ENCODE peak calls at places on chromosomes 5 and 9, in seven cellular contexts. H is IMR-90, T is stomach, S is A549, D is Peyer's patch, X is tibial nerve, W is transverse colon. R is an unnamed sample. For H3K4me1, the result is how much of the 10 kb centered on the place peaks cover.

GRCh38 chr9:123834218-123834906 is 95.6 kb downstream of the DENND1A start:
- DNase-seq in D (no peak), X (no peak), H (peak), S (no peak), W (no peak), T (no peak), R (no peak)

GRCh38 chr5:59745422-59745863 is 148.1 kb downstream of the PDE4D start:
- DNase-seq in H (peak), D (no peak), X (no peak), S (peak), T (peak), W (peak), R (peak)

GRCh38 chr5:54616031-54616430 is 98.5 kb downstream of the SNX18 start:
- DNase-seq in X (no peak), T (peak), S (no peak), D (no peak), H (peak), W (peak), R (peak)

GRCh38 chr9:110170728-110171257 is 37.2 kb downstream of the C9orf152 start:
- DNase-seq in W (no peak), S (no peak), H (no peak), T (no peak), D (no peak), X (no peak), R (no peak)

GRCh38 chr9:4305065-4305481 is 5.2 kb upstream of the GLIS3 start:
- DNase-seq in X (no peak), T (no peak), D (no peak), S (no peak), W (no peak), H (no peak), R (no peak)

GRCh38 chr9:18849910-18850677 is 182.9 kb downstream of the SAXO1 start:
- DNase-seq in T (no peak), S (no peak), H (no peak), W (no peak), X (no peak), D (no peak), R (no peak)

GRCh38 chr5:52952483-52952882 is 36.7 kb upstream of the ITGA2 start:
- DNase-seq in S (no peak), D (no peak), T (no peak), W (no peak), X (no peak), H (no peak), R (no peak)

GRCh38 chr5:35026941-35027340 is 20.8 kb downstream of the AGXT2 start:
- DNase-seq in X (no peak), S (no peak), W (no peak), T (no peak), H (no peak), D (no peak), R (no peak)

GRCh38 chr5:77367733-77368132 is 124.4 kb downstream of the WDR41 start:
- DNase-seq in W (no peak), H (peak), S (peak), X (no peak), T (no peak), D (no peak), R (no peak)

GRCh38 chr5:156396063-156396829 is 69.3 kb downstream of the SGCD start:
- DNase-seq in H (peak), S (no peak), T (no peak), D (no peak), W (no peak), X (no peak), R (no peak)

GRCh38 chr5:143685416-143685815 is 126.5 kb upstream of the HMHB1 start:
- DNase-seq in D (no peak), H (peak), X (no peak), W (no peak), T (no peak), S (peak), R (no peak)

GRCh38 chr5:135830384-135831275 is 3.8 kb upstream of the SLC25A48 start:
- DNase-seq in D (peak), S (no peak), H (no peak), X (no peak), T (no peak), W (no peak), R (no peak)

GRCh38 chr5:68192679-68193060 is 22.9 kb upstream of the PIK3R1 start:
- DNase-seq in D (no peak), X (no peak), W (no peak), T (no peak), S (no peak), H (no peak), R (no peak)

GRCh38 chr5:82512025-82512424 is 233.9 kb upstream of the RPS23 start:
- DNase-seq in S (no peak), X (no peak), W (no peak), D (no peak), T (no peak), H (no peak), R (no peak)

GRCh38 chr9:129052592-129052991 is 16.2 kb downstream of the MIGA2 start:
- DNase-seq in T (peak), X (no peak), H (no peak), S (peak), W (peak), D (peak), R (peak)

GRCh38 chr9:32339424-32339823 is 45.0 kb upstream of the ACO1 start:
- DNase-seq in H (no peak), T (no peak), D (no peak), S (no peak), X (no peak), W (no peak), R (no peak)

GRCh38 chr9:114908796-114909448 is 21.5 kb downstream of the TNFSF8 start:
- DNase-seq in S (peak), X (no peak), H (peak), W (no peak), T (no peak), D (no peak), R (no peak)

GRCh38 chr9:3751125-3751758 is 225.4 kb upstream of the RFX3 start:
- DNase-seq in X (no peak), S (peak), D (no peak), H (peak), T (no peak), W (no peak), R (no peak)

GRCh38 chr5:53877243-53877642 is 316.8 kb downstream of the NDUFS4 start:
- DNase-seq in X (no peak), H (peak), W (no peak), S (no peak), D (no peak), T (no peak), R (no peak)

GRCh38 chr5:14853685-14854084 is 17.9 kb downstream of the ANKH start:
- DNase-seq in W (no peak), H (no peak), D (no peak), X (no peak), S (no peak), T (no peak), R (no peak)

GRCh38 chr5:180625125-180625790 is 24.1 kb downstream of the FLT4 start:
- DNase-seq in H (no peak), T (no peak), X (no peak), S (no peak), W (no peak), D (no peak), R (no peak)

GRCh38 chr9:133151041-133151440 is 12.7 kb downstream of the GBGT1 start:
- DNase-seq in H (no peak), X (no peak), D (no peak), T (no peak), S (no peak), W (no peak), R (peak)

GRCh38 chr5:38831909-38832308 is 13.9 kb upstream of the OSMR start:
- DNase-seq in H (peak), X (no peak), T (no peak), S (peak), D (no peak), W (no peak), R (no peak)

GRCh38 chr5:43616535-43616934 is 13.6 kb downstream of the NNT start:
- DNase-seq in T (no peak), W (no peak), X (no peak), D (no peak), H (peak), S (no peak), R (no peak)

GRCh38 chr9:81613002-81613750 is 76.2 kb downstream of the TLE1 start:
- DNase-seq in D (no peak), S (no peak), T (no peak), X (peak), W (peak), H (peak), R (peak)

GRCh38 chr5:115460476-115460875 is 84.1 kb downstream of the FEM1C start:
- DNase-seq in D (no peak), W (no peak), T (peak), S (peak), H (peak), X (no peak), R (peak)

GRCh38 chr5:34586117-34586885 is 69.8 kb upstream of the RAI14 start:
- DNase-seq in S (peak), T (no peak), X (no peak), W (no peak), H (peak), D (no peak), R (no peak)

GRCh38 chr5:58466939-58467338 is 7.1 kb upstream of the PLK2 start:
- DNase-seq in T (peak), W (peak), H (peak), D (no peak), X (no peak), S (peak), R (no peak)

GRCh38 chr9:120544441-120544840 is 35.5 kb downstream of the CDK5RAP2 start:
- DNase-seq in H (no peak), S (no peak), D (no peak), X (no peak), T (no peak), W (no peak), R (no peak)

GRCh38 chr5:107337281-107337680 is 333.5 kb downstream of the EFNA5 start:
- DNase-seq in T (no peak), D (no peak), X (no peak), H (no peak), S (peak), W (peak), R (no peak)

GRCh38 chr9:137240841-137241489 is at the start of gene TUBB4B:
- DNase-seq in H (peak), W (peak), T (peak), S (peak), D (peak), X (peak), R (peak)
- TF ChIP-seq POLR2A in H (peak), W (peak), T (peak), S (peak), D (peak), X (peak), R (peak)

GRCh38 chr5:134149571-134150303 is 27.0 kb downstream of the SKP1 start:
- DNase-seq in W (no peak), T (peak), X (no peak), H (peak), S (no peak), D (no peak), R (no peak)

GRCh38 chr5:134148986-134149539 is 27.7 kb downstream of the SKP1 start:
- DNase-seq in T (no peak), W (no peak), D (no peak), H (no peak), S (no peak), X (no peak), R (no peak)

GRCh38 chr5:134153241-134153640 is 23.5 kb downstream of the SKP1 start:
- DNase-seq in S (no peak), T (no peak), D (no peak), W (no peak), X (no peak), H (no peak), R (no peak)

GRCh38 chr5:134153657-134154056 is 23.1 kb downstream of the SKP1 start:
- DNase-seq in T (no peak), D (no peak), W (no peak), S (no peak), H (peak), X (no peak), R (no peak)

DNA sequence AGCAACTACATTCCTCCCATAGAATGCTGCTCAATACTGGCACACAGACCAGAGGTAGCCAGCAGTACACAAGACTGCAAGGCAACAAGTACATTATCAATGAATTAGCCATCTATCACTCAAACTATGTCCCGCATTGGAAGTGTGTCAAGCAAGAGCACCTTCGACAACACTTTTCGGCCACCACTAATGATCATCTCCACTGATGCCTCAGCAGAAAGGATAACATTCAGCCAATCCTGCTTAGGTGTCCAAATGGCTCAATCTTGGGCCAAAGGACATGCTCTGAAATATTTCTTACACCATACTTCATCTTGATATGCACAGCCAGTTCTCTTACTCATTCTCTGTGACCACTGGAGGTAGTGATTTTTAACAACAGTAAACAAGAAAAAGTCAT is 25.0 kb downstream of the SKP1 start:
- DNase-seq in W (no peak), X (no peak), S (no peak), H (no peak), D (no peak), T (no peak), R (no peak)
- H3K4me1 ChIP-seq in W (under half), X (under half), S (under half), H (under half), D (under half), T (under half), R (under half)

DNA sequence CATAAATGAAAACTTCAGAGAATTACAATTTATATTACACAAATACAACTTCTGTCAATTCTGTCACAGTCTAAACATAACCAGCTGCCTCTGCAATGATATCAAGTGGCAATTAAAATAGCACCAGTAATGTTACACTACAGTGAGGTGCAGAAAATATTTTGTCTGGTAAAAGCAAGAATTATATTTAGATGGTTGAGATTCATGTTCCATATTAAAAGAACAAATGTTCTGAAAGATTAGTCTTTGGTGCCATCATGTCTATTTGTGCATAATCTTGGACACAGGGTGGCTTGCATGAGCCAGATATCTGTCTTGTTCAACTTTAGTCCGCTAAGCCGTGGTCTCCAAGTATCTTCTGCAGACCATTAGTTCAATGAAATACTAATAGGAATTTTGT is 29.0 kb upstream of the PRR16 start:
- DNase-seq in X (no peak), S (no peak), H (no peak), D (no peak), T (no peak), W (no peak), R (no peak)
- H3K27ac ChIP-seq in X (no peak), S (no peak), H (no peak), D (no peak), T (no peak), W (no peak), R (no peak)

GRCh38 chr9:101028346-101029299 is at the start of gene PLPPR1:
- DNase-seq in S (peak), D (peak), T (peak), H (peak), W (peak), X (no peak), R (peak)
- TF ChIP-seq POLR2A in S (no peak), D (no peak), T (no peak), H (no peak), W (no peak), X (no peak), R (no peak)

DNA sequence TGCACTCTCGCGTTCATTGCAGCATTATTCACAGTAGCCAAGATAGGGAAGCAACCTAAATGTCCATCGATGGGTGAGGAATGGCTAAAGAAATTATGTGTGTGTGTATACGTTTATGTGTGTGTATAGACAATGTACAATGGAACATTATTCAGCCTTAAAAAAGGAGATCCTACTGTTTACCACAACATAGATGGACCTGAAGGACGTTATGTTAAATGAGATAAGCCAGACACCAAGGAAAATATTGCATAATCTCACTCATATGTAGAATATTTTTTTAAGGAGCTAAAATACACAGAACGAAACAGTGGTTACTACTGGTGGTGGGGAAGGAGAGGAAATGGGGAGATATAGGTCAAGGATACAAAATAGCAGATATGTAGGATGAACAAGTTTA is 2.4 kb downstream of the KIF2A start:
- DNase-seq in D (no peak), H (no peak), S (no peak), X (no peak), T (no peak), W (no peak), R (no peak)
- H3K4me1 ChIP-seq in D (under half), H (under half), S (under half), X (under half), T (under half), W (under half), R (under half)

GRCh38 chr9:134174526-134175290 is 10.3 kb upstream of the RNU6ATAC start:
- DNase-seq in X (no peak), D (no peak), W (no peak), T (no peak), H (no peak), S (no peak), R (no peak)

GRCh38 chr9:134172198-134173126 is 8.1 kb upstream of the RNU6ATAC start:
- DNase-seq in X (no peak), S (no peak), W (no peak), H (no peak), D (no peak), T (no peak), R (peak)

GRCh38 chr9:134174073-134174449 is 9.7 kb upstream of the RNU6ATAC start:
- DNase-seq in S (no peak), W (no peak), T (no peak), H (no peak), D (no peak), X (no peak), R (no peak)

GRCh38 chr9:134171316-134172197 is 7.2 kb upstream of the RNU6ATAC start:
- DNase-seq in W (no peak), X (peak), S (no peak), T (no peak), H (peak), D (no peak), R (no peak)

DNA sequence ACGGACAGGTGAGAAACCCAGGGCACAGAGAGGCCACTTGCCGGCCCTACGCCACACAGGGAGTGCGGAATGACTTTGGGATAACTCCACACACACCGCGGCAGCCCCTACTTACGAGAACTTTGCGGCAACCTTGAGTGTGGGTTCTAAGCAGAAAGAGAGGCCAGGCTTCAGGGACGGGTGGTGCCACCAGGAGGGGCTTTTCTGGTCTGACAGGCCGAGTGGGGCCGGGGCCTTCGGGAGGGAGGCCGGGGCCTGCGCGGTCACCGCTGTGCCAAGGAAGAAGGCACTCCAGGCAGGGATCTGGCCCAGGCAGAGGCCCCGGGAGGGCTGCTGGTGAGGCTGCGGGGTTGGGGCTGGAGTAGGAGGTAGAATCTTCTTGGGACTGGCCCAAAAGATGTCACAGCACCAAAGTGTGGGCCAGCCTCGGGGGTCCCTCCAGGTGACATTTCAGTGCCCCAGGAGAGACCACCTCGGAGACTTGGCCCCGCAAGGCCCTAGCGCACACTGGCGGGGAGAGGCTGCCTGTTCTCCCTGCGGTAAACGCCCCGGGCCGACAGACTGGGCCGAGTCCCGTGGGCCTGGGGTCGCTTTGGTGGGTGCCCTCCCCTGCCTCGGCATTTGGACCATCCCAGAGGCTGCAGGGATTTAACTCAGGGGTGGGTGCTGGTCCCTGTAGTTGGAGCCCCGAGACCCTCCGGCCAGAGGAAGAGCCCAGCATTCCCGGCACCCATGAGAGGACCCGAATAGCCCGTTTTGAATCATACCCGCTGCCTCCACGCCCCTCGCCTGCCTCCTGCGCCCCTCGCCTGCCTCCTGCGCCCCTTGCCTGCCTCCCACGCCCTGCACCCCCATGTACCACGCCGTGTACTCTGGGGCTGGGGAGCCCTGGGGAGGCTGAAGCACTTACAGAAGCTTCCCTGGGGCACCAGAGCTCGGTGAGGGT is 9.0 kb upstream of the RNU6ATAC start:
- DNase-seq in D (no peak), X (no peak), W (no peak), H (no peak), T (no peak), S (no peak), R (peak)
- H3K27ac ChIP-seq in D (peak), X (peak), W (no peak), H (no peak), T (no peak), S (no peak), R (peak)

GRCh38 chr5:88884435-88884877 is 1.5 kb upstream of the MEF2C start:
- DNase-seq in H (peak), W (no peak), T (no peak), S (no peak), D (no peak), X (no peak), R (no peak)

GRCh38 chr5:88883059-88883565 is at the start of gene MEF2C:
- DNase-seq in T (peak), X (peak), W (peak), D (peak), H (peak), S (peak), R (peak)

GRCh38 chr5:88885043-88885442 is 2.1 kb upstream of the MEF2C start:
- DNase-seq in W (no peak), X (no peak), D (no peak), T (no peak), S (no peak), H (no peak), R (no peak)

GRCh38 chr5:88882321-88883038 is 504 bp downstream of the MEF2C start:
- DNase-seq in D (no peak), T (no peak), X (no peak), W (no peak), H (peak), S (no peak), R (no peak)

GRCh38 chr5:88883566-88884434 is 816 bp upstream of the MEF2C start:
- DNase-seq in S (peak), T (peak), W (peak), D (peak), X (no peak), H (peak), R (peak)
- TF ChIP-seq POLR2A in S (no peak), T (no peak), W (peak), D (no peak), X (no peak), H (peak), R (no peak)

DNA sequence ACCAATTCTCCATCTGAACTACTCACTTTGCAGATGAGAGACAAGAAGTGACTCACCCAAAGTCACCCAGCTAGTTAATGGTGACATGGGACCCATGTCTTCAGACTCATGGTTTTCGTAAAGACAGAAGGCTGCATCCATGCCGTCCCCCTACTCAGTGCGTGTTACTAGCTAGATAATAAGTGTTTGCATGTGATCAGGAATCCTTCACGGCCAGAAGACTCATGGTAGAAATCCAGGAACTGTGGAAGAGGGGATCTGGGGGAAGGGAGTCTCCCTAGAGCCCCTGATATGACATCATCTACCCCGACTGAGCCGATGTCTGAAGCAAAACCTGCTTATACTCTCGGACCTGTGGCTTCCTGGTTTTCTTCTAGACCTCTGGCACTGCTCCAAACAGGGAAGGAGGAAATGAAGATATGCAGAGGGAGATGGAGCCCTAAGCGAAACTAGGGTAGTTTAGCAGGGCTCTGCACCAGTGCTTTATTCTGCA is 3.3 kb downstream of the RNF183 start:
- DNase-seq in D (no peak), H (no peak), W (peak), X (no peak), T (peak), S (peak), R (no peak)
- H3K4me1 ChIP-seq in D (under half), H (under half), W (under half), X (under half), T (under half), S (under half), R (under half)